ENCODE peak calls at places on chromosomes 6 and 20, in five cellular contexts. L is adrenal gland, R is A673, Y is esophagus squamous epithelium, S is lung. H is an unnamed sample.

GRCh38 chr6:127247114-127248096 is 19.3 kb upstream of the RNF146 start:
- DNase-seq in R (no peak), L (no peak), S (no peak), Y (no peak), H (no peak)

GRCh38 chr20:40809361-40809760 is 120.3 kb upstream of the MAFB start:
- DNase-seq in R (no peak), L (no peak), S (no peak), Y (no peak), H (no peak)

GRCh38 chr6:117338567-117338966 is 73.2 kb downstream of the VGLL2 start:
- DNase-seq in Y (no peak), R (no peak), L (no peak), S (no peak), H (no peak)

GRCh38 chr20:19406371-19406770 is 193.9 kb downstream of the SLC24A3 start:
- DNase-seq in S (no peak), R (no peak), L (no peak), Y (no peak), H (no peak)

GRCh38 chr20:38195521-38195920 is 30.5 kb upstream of the TGM2 start:
- DNase-seq in S (no peak), R (no peak), Y (no peak), L (no peak), H (no peak)

GRCh38 chr20:33575302-33575701 is 85.4 kb downstream of the CBFA2T2 start:
- DNase-seq in L (no peak), Y (no peak), R (no peak), S (no peak), H (no peak)

GRCh38 chr6:33207569-33208088 is 671 bp upstream of the RING1 start:
- DNase-seq in S (peak; percentile 54), R (peak; percentile 51), Y (no peak), L (peak; percentile 62), H (no peak)

GRCh38 chr6:11224252-11224965 is 8.1 kb downstream of the NEDD9 start:
- DNase-seq in R (no peak), L (no peak), Y (no peak), S (no peak), H (no peak)

GRCh38 chr6:39432311-39433025 is 110.0 kb upstream of the KCNK16 start:
- DNase-seq in Y (no peak), R (no peak), S (no peak), L (no peak), H (no peak)

GRCh38 chr6:148440877-148441453 is 98.3 kb downstream of the SASH1 start:
- DNase-seq in Y (no peak), R (peak; percentile 90), L (peak; percentile 64), S (peak; percentile 86), H (no peak)

GRCh38 chr6:159302196-159302595 is 133.0 kb downstream of the FNDC1 start:
- DNase-seq in S (no peak), Y (no peak), L (no peak), R (no peak), H (no peak)

GRCh38 chr6:163001341-163001740 is 273.6 kb downstream of the PACRG start:
- DNase-seq in L (no peak), Y (no peak), S (no peak), R (no peak), H (no peak)

GRCh38 chr20:44772636-44773035 is 27.0 kb downstream of the KCNK15 start:
- DNase-seq in S (no peak), Y (no peak), L (no peak), R (no peak), H (no peak)

GRCh38 chr6:25601797-25602679 is 50.0 kb upstream of the SCGN start:
- DNase-seq in R (peak; percentile 66), Y (no peak), L (no peak), S (no peak), H (no peak)

GRCh38 chr6:169420912-169421543 is 167.4 kb upstream of the THBS2 start:
- DNase-seq in S (no peak), R (peak; percentile 38), Y (no peak), L (peak; percentile 75), H (no peak)

GRCh38 chr6:38584731-38585130 is 55.0 kb downstream of the BTBD9 start:
- DNase-seq in Y (no peak), R (no peak), L (no peak), S (no peak), H (no peak)

GRCh38 chr6:44045672-44046015 is 81.6 kb downstream of the MRPL14 start:
- DNase-seq in S (no peak), Y (no peak), L (no peak), R (no peak), H (no peak)

GRCh38 chr6:117840541-117840983 is 66.5 kb upstream of the SLC35F1 start:
- DNase-seq in L (no peak), S (no peak), R (peak; percentile 80), Y (no peak), H (no peak)

GRCh38 chr6:28393912-28394662 is 5.5 kb downstream of the ZSCAN12 start:
- DNase-seq in L (no peak), S (no peak), R (peak; percentile 39), Y (no peak), H (no peak)

GRCh38 chr6:168596316-168596715 is 155.3 kb downstream of the SMOC2 start:
- DNase-seq in S (no peak), R (no peak), L (no peak), Y (no peak), H (no peak)

GRCh38 chr6:138769102-138769676 is 4.4 kb upstream of the CCDC28A start:
- DNase-seq in R (no peak), S (no peak), Y (no peak), L (no peak), H (no peak)

GRCh38 chr6:148464319-148465010 is 121.8 kb downstream of the SASH1 start:
- DNase-seq in L (peak; percentile 59), S (peak; percentile 64), R (peak; percentile 80), Y (no peak), H (no peak)

GRCh38 chr6:70706491-70707123 is 38.9 kb downstream of the SMAP1 start:
- DNase-seq in S (no peak), L (no peak), Y (no peak), R (peak; percentile 59), H (no peak)

GRCh38 chr20:14729390-14729789 is 392.0 kb upstream of the FLRT3 start:
- DNase-seq in Y (no peak), L (no peak), R (no peak), S (no peak), H (no peak)

GRCh38 chr6:126812651-126813050 is 305.8 kb upstream of the RSPO3 start:
- DNase-seq in Y (no peak), R (peak; percentile 37), S (no peak), L (no peak), H (no peak)

GRCh38 chr6:136030131-136030530 is 178.6 kb downstream of the PDE7B start:
- DNase-seq in S (no peak), R (no peak), Y (no peak), L (no peak), H (no peak)

GRCh38 chr20:20780127-20780822 is 67.8 kb upstream of the RALGAPA2 start:
- DNase-seq in Y (no peak), L (peak; percentile 48), S (peak; percentile 88), R (peak; percentile 88), H (peak; percentile 9)

GRCh38 chr20:9035129-9035528 is 33.8 kb upstream of the PLCB4 start:
- DNase-seq in R (peak; percentile 85), L (no peak), Y (no peak), S (no peak), H (no peak)

GRCh38 chr20:31669876-31670275 is 32.2 kb downstream of the COX4I2 start:
- DNase-seq in Y (no peak), R (no peak), L (no peak), S (no peak), H (no peak)

GRCh38 chr20:46063151-46063550 is 26.6 kb downstream of the NCOA5 start:
- DNase-seq in L (no peak), Y (no peak), S (peak; percentile 15), R (no peak), H (no peak)

GRCh38 chr6:135853986-135854385 is 2.5 kb downstream of the PDE7B start:
- DNase-seq in Y (no peak), L (no peak), S (no peak), R (no peak), H (no peak)

GRCh38 chr20:3749689-3750639 is 17.5 kb downstream of the HSPA12B start:
- DNase-seq in Y (no peak), S (no peak), L (no peak), R (peak; percentile 32), H (no peak)

GRCh38 chr6:112282217-112282616 is 27.9 kb upstream of the LAMA4 start:
- DNase-seq in S (peak; percentile 43), L (peak; percentile 42), R (peak; percentile 67), Y (no peak), H (no peak)

GRCh38 chr20:57335392-57335791 is 5.8 kb downstream of the SPO11 start:
- DNase-seq in Y (no peak), L (no peak), R (peak; percentile 28), S (no peak), H (no peak)
- TF ChIP-seq CTCF in Y (no peak), L (no peak), R (no peak), S (no peak), H (no peak)

GRCh38 chr6:155530219-155530834 is 74.7 kb upstream of the NOX3 start:
- DNase-seq in Y (no peak), L (peak; percentile 34), S (no peak), R (peak; percentile 72), H (no peak)

GRCh38 chr6:155528982-155529453 is 73.4 kb upstream of the NOX3 start:
- DNase-seq in R (peak; percentile 84), S (no peak), L (peak; percentile 44), Y (no peak), H (peak; percentile 34)

GRCh38 chr6:155524249-155524651 is 68.6 kb upstream of the NOX3 start:
- DNase-seq in R (peak; percentile 86), L (no peak), Y (no peak), S (no peak), H (no peak)

GRCh38 chr6:155527443-155527842 is 71.8 kb upstream of the NOX3 start:
- DNase-seq in R (no peak), Y (no peak), L (no peak), S (no peak), H (no peak)

DNA sequence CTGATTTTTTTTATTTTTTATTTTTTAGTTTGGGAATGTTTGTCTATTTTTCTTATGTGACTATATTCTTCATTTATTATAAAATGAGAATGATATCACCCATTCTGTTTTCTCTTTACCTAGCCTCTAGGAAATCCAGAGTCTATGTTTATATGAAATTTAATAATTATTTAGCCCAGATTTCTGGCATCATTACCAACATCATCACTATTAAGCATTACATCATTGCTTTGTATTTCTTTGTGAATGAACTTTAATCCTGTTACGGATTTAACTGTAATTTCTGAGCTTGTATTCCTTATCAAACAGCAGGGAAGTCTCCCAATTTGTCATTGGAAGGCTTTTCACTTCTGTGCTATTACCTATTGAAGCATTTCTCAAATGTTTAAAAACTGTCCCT is 72.7 kb upstream of the NOX3 start:
- DNase-seq in Y (no peak), R (peak; percentile 32), S (no peak), L (no peak), H (no peak)
- H3K27ac ChIP-seq in Y (no peak overlapping the region), R (peak overlapping the region; percentile 49), S (no peak overlapping the region), L (peak overlapping the region; percentile 86), H (peak overlapping the region; percentile 74)

GRCh38 chr20:16005612-16006493 is 567.4 kb downstream of the KIF16B start:
- DNase-seq in L (no peak), S (no peak), R (no peak), Y (no peak), H (no peak)
- H3K4me3 ChIP-seq in L (no peak overlapping the region), S (no peak overlapping the region), R (no peak overlapping the region), Y (no peak overlapping the region), H (no peak overlapping the region)

DNA sequence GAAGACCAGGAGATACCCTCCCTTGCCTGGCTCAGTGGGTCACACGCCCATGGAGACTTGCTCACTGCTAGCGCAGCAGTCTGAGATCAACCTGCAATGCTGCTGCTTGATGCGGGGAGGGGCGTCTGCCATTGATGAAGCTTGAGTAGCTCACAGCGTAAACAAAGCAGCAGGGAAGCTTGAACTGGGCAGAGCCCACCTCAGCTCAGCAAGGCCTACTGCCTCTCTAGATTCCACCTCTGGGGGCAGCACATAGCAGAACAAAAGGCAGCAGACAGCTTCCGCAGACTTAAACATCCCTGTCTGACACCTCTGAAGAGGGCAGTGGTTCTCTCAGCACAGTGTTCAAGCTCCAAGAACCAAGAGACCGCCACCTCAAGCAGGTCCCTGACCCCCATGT is 271.3 kb downstream of the ESR1 start:
- DNase-seq in L (no peak), Y (no peak), S (no peak), R (no peak), H (no peak)
- TF ChIP-seq CTCF in L (no peak), Y (no peak), S (no peak), R (no peak), H (no peak)